ENCODE peak calls at places on chromosome 1, in seven cellular contexts. X, Z, N, V, K, R and C are unnamed samples.
A peak's percentile ranks its signal among the peaks of the same experiment; 100 is the strongest.

GRCh38 chr1:52659851-52660596 is 27.1 kb downstream of the SHISAL2A start:
- DNase-seq in X (no peak), Z (no peak), N (no peak), V (no peak), K (no peak), R (no peak), C (no peak)

GRCh38 chr1:27296773-27297214 is 25.2 kb upstream of the TMEM222 start:
- DNase-seq in X (peak; percentile 12), Z (peak; percentile 57), N (peak; percentile 47), V (peak; percentile 91), K (peak; percentile 59), R (peak; percentile 8), C (peak; percentile 5)

GRCh38 chr1:47507140-47507539 is 69.3 kb downstream of the FOXD2 start:
- DNase-seq in X (no peak), Z (peak; percentile 5), N (no peak), V (no peak), K (peak; percentile 19), R (no peak), C (no peak)

GRCh38 chr1:95084317-95085176 is 11.8 kb upstream of the ALG14 start:
- DNase-seq in X (no peak), Z (peak; percentile 69), N (peak; percentile 23), V (no peak), K (no peak), R (peak; percentile 25), C (peak; percentile 24)

GRCh38 chr1:85849660-85850059 is 141.4 kb upstream of the ZNHIT6 start:
- DNase-seq in X (no peak), Z (no peak), N (no peak), V (no peak), K (no peak), R (no peak), C (no peak)

GRCh38 chr1:107965112-107965991 is at the start of gene VAV3:
- DNase-seq in X (peak; percentile 37), Z (no peak), N (peak; percentile 78), V (peak; percentile 89), K (peak; percentile 66), R (peak; percentile 33), C (no peak)

GRCh38 chr1:8789314-8790214 is 27.9 kb downstream of the RERE start:
- DNase-seq in X (no peak), Z (peak; percentile 91), N (no peak), V (peak; percentile 47), K (no peak), R (no peak), C (no peak)

GRCh38 chr1:239979469-239979868 is 112.2 kb upstream of the FMN2 start:
- DNase-seq in X (no peak), Z (no peak), N (no peak), V (no peak), K (no peak), R (no peak), C (no peak)

GRCh38 chr1:26289158-26290059 is 9.5 kb downstream of the SH3BGRL3 start:
- DNase-seq in X (no peak), Z (no peak), N (no peak), V (no peak), K (no peak), R (no peak), C (no peak)

GRCh38 chr1:157504646-157505045 is 47.7 kb downstream of the FCRL5 start:
- DNase-seq in X (no peak), Z (no peak), N (no peak), V (no peak), K (no peak), R (no peak), C (no peak)

GRCh38 chr1:118504231-118504644 is 319.2 kb upstream of the SPAG17 start:
- DNase-seq in X (no peak), Z (peak; percentile 41), N (no peak), V (no peak), K (no peak), R (no peak), C (no peak)